ENCODE peak calls at places on chromosomes 12 and 14, in five cellular contexts. O is WERI-Rb-1, J is GM12865, P is transverse colon, Y is colonic mucosa. U is an unnamed sample.
A peak's percentile ranks its signal among the peaks of the same experiment; 100 is the strongest.

GRCh38 chr12:132365226-132365625 is 35.8 kb upstream of the GALNT9 start:
- DNase-seq in O (no peak), Y (no peak), P (no peak), J (no peak), U (no peak)

GRCh38 chr12:132393991-132394949 is 64.9 kb upstream of the GALNT9 start:
- DNase-seq in O (peak; percentile 41), Y (no peak), P (peak; percentile 0), J (no peak), U (no peak)

GRCh38 chr12:39723831-39724230 is 104.2 kb upstream of the ABCD2 start:
- DNase-seq in P (no peak), Y (no peak), J (peak; percentile 15), O (no peak), U (peak; percentile 46)

GRCh38 chr14:77027538-77028383 is 747 bp downstream of the IRF2BPL start:
- DNase-seq in O (peak; percentile 70), J (peak; percentile 80), Y (peak; percentile 75), P (peak; percentile 75), U (peak; percentile 71)

GRCh38 chr12:46483572-46484395 is 111.2 kb upstream of the SLC38A2 start:
- DNase-seq in O (no peak), J (no peak), P (no peak), Y (no peak), U (peak; percentile 81)

GRCh38 chr14:26867171-26867757 is 269.4 kb upstream of the NOVA1 start:
- DNase-seq in J (no peak), P (no peak), O (no peak), Y (no peak), U (peak; percentile 51)

GRCh38 chr14:105224845-105225585 is 23.3 kb upstream of the BTBD6 start:
- DNase-seq in J (no peak), O (no peak), Y (no peak), P (no peak), U (no peak)

GRCh38 chr12:72072613-72073212 is 134.1 kb downstream of the TPH2 start:
- DNase-seq in P (no peak), Y (no peak), J (no peak), O (no peak), U (no peak)

GRCh38 chr12:77746108-77746507 is 84.6 kb upstream of the NAV3 start:
- DNase-seq in O (peak; percentile 18), J (peak; percentile 92), P (no peak), Y (no peak), U (peak; percentile 62)

GRCh38 chr14:101112351-101113107 is 209.0 kb upstream of the RTL1 start:
- DNase-seq in O (no peak), P (no peak), Y (peak; percentile 14), J (no peak), U (no peak)

GRCh38 chr14:79418649-79419415 is 792.5 kb downstream of the DIO2 start:
- DNase-seq in O (no peak), J (no peak), P (no peak), Y (no peak), U (no peak)

GRCh38 chr14:25122188-25122587 is 72.2 kb upstream of the STXBP6 start:
- DNase-seq in P (no peak), O (no peak), Y (no peak), J (no peak), U (no peak)

GRCh38 chr12:84642201-84642600 is 270.4 kb downstream of the SLC6A15 start:
- DNase-seq in P (no peak), J (no peak), Y (no peak), O (no peak), U (peak; percentile 33)

GRCh38 chr14:51081209-51081608 is 13.7 kb downstream of the TRIM9 start:
- DNase-seq in J (no peak), Y (no peak), O (no peak), P (no peak), U (no peak)

GRCh38 chr12:34294671-34295365 is 272.5 kb downstream of the ALG10 start:
- DNase-seq in O (no peak), Y (no peak), P (peak; percentile 1), J (no peak), U (no peak)

GRCh38 chr14:93100570-93100969 is 15.2 kb downstream of the ITPK1 start:
- DNase-seq in Y (no peak), O (peak; percentile 26), J (no peak), P (no peak), U (no peak)

GRCh38 chr12:69484428-69484827 is 14.2 kb downstream of the FRS2 start:
- DNase-seq in O (no peak), Y (no peak), J (no peak), P (no peak), U (peak; percentile 34)

GRCh38 chr14:65834051-65834450 is 421.5 kb downstream of the FUT8 start:
- DNase-seq in Y (no peak), P (no peak), O (no peak), J (no peak), U (no peak)

GRCh38 chr14:29403091-29403490 is 524.6 kb downstream of the PRKD1 start:
- DNase-seq in J (no peak), Y (no peak), P (no peak), O (no peak), U (no peak)

GRCh38 chr12:129827985-129828384 is 75.8 kb downstream of the TMEM132D start:
- DNase-seq in P (no peak), Y (no peak), O (no peak), J (no peak), U (no peak)

GRCh38 chr12:27861428-27862167 is 81.6 kb upstream of the MANSC4 start:
- DNase-seq in Y (peak; percentile 45), O (no peak), P (peak; percentile 57), J (peak; percentile 93), U (peak; percentile 62)

GRCh38 chr14:54040851-54041250 is 84.2 kb upstream of the BMP4 start:
- DNase-seq in O (no peak), Y (no peak), J (no peak), P (no peak), U (peak; percentile 25)

GRCh38 chr12:85872497-85873091 is 1.5 kb upstream of the NTS start:
- DNase-seq in Y (no peak), J (peak; percentile 58), O (no peak), P (no peak), U (peak; percentile 80)

GRCh38 chr12:122646568-122647220 is 56.5 kb downstream of the HCAR2 start:
- DNase-seq in O (no peak), Y (no peak), J (peak; percentile 90), P (no peak), U (peak; percentile 51)

GRCh38 chr14:59261334-59261733 is 72.9 kb downstream of the DAAM1 start:
- DNase-seq in Y (no peak), O (no peak), J (no peak), P (no peak), U (no peak)

GRCh38 chr14:57136669-57137068 is 132.0 kb downstream of the EXOC5 start:
- DNase-seq in O (peak; percentile 17), Y (no peak), P (no peak), J (peak; percentile 1), U (no peak)

GRCh38 chr12:8038659-8039114 is 6.2 kb downstream of the FOXJ2 start:
- DNase-seq in O (peak; percentile 41), J (no peak), P (peak; percentile 40), Y (peak; percentile 52), U (peak; percentile 65)

GRCh38 chr12:13941258-13942249 is 39.8 kb downstream of the GRIN2B start:
- DNase-seq in J (peak; percentile 71), Y (peak; percentile 84), O (peak; percentile 70), P (peak; percentile 78), U (peak; percentile 53)

GRCh38 chr14:46306267-46306666 is 345.3 kb downstream of the RPL10L start:
- DNase-seq in O (no peak), P (no peak), Y (no peak), J (no peak), U (no peak)

GRCh38 chr12:103884316-103884715 is 43.3 kb upstream of the NT5DC3 start:
- DNase-seq in J (peak; percentile 83), P (peak; percentile 24), O (peak; percentile 24), Y (no peak), U (peak; percentile 85)

GRCh38 chr12:93221841-93222240 is 155.9 kb upstream of the NUDT4 start:
- DNase-seq in Y (no peak), O (no peak), J (no peak), P (no peak), U (no peak)

GRCh38 chr14:87989613-87990299 is 3.2 kb downstream of the GALC start:
- DNase-seq in J (no peak), O (no peak), P (no peak), Y (peak; percentile 42), U (no peak)

GRCh38 chr14:33307691-33308369 is 369.2 kb downstream of the NPAS3 start:
- DNase-seq in Y (no peak), P (no peak), O (no peak), J (no peak), U (peak; percentile 53)
- TF ChIP-seq CTCF in Y (no peak), P (no peak), O (no peak), J (no peak), U (no peak)

GRCh38 chr12:110039085-110039807 is 9.1 kb downstream of the C12orf76 start:
- DNase-seq in J (peak; percentile 10), Y (peak; percentile 59), O (no peak), P (peak; percentile 44), U (peak; percentile 96)
- TF ChIP-seq CTCF in J (no peak), Y (no peak), O (no peak), P (no peak), U (no peak)

GRCh38 chr12:6766651-6767300 is 613 bp downstream of the PTMS start:
- DNase-seq in Y (peak; percentile 85), O (peak; percentile 68), P (peak; percentile 83), J (peak; percentile 77), U (peak; percentile 55)
- TF ChIP-seq CTCF in Y (peak; percentile 42), O (peak; percentile 72), P (peak; percentile 55), J (peak; percentile 69), U (peak; percentile 60)

GRCh38 chr12:3487027-3487426 is 4.0 kb upstream of the PRMT8 start:
- DNase-seq in Y (no peak), P (no peak), J (no peak), O (no peak), U (no peak)

GRCh38 chr12:3490848-3491382 is at the start of gene PRMT8:
- DNase-seq in J (no peak), Y (no peak), O (peak; percentile 61), P (no peak), U (no peak)

GRCh38 chr12:3491938-3492867 is 1.2 kb downstream of the PRMT8 start:
- DNase-seq in O (peak; percentile 52), P (peak; percentile 19), Y (no peak), J (peak; percentile 48), U (peak; percentile 52)

GRCh38 chr12:3492868-3493224 is 1.8 kb downstream of the PRMT8 start:
- DNase-seq in Y (no peak), O (peak; percentile 15), P (no peak), J (no peak), U (no peak)

GRCh38 chr12:3489057-3489456 is 1.9 kb upstream of the PRMT8 start:
- DNase-seq in P (no peak), J (no peak), O (no peak), Y (no peak), U (peak; percentile 50)
- TF ChIP-seq CTCF in P (no peak), J (no peak), O (no peak), Y (no peak), U (no peak)

GRCh38 chr12:107404981-107405380 is 280.6 kb upstream of the PWP1 start:
- DNase-seq in P (peak; percentile 12), O (peak; percentile 67), J (peak; percentile 60), Y (peak; percentile 29), U (peak; percentile 44)
- TF ChIP-seq CTCF in P (peak; percentile 21), O (peak; percentile 92), J (peak; percentile 69), Y (peak; percentile 40), U (peak; percentile 54)

DNA sequence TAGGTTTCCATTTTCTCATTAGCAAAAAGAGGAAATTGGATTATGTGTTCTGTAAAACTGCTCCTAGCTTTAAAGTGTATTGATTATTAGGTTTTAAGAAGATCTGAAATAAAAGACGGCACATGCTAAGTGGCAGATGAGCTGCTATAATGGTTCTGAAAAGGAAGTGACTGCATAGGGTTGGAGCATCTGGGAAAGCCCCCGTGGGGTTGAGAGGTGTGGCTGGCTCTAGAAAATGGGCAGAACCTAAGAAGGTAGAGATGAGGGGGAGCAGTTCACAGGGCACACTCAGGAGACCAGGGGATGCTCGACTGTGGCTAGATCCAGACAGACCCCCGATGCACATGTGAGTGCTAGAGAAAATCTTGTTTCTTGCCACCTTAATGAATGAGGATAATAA is 1.9 kb downstream of the IFNG-AS1 start:
- DNase-seq in P (peak; percentile 24), Y (no peak), J (peak; percentile 78), O (no peak), U (no peak)
- TF ChIP-seq CTCF in P (no peak), Y (no peak), J (no peak), O (no peak), U (no peak)